ENCODE peak calls at places on chromosomes 1 and 21, in six cellular contexts. M, U, Q, T, P and G are unnamed samples.

GRCh38 chr1:43048601-43049011 is 89.9 kb upstream of the SLC2A1 start:
- DNase-seq in M (no peak), U (no peak), Q (no peak), T (no peak), P (no peak), G (peak; percentile 73)

GRCh38 chr1:231612393-231613089 is 14.0 kb upstream of the DISC1 start:
- DNase-seq in M (no peak), U (no peak), Q (peak; percentile 63), T (no peak), P (peak; percentile 78), G (no peak)

GRCh38 chr1:206921772-206922265 is at the start of gene FCMR:
- DNase-seq in M (peak; percentile 58), U (no peak), Q (no peak), T (peak; percentile 36), P (peak; percentile 80), G (no peak)

GRCh38 chr1:39034114-39034654 is 8.0 kb downstream of the NDUFS5 start:
- DNase-seq in M (no peak), U (no peak), Q (peak; percentile 1), T (no peak), P (no peak), G (no peak)

GRCh38 chr21:46119565-46120271 is 21.8 kb downstream of the COL6A2 start:
- DNase-seq in M (no peak), U (peak; percentile 11), Q (peak; percentile 34), T (no peak), P (no peak), G (peak; percentile 1)

GRCh38 chr1:17216078-17216477 is 11.2 kb downstream of the PADI1 start:
- DNase-seq in M (no peak), U (no peak), Q (no peak), T (no peak), P (no peak), G (no peak)

GRCh38 chr1:22296701-22297591 is 154.0 kb upstream of the WNT4 start:
- DNase-seq in M (no peak), U (no peak), Q (no peak), T (no peak), P (no peak), G (peak; percentile 86)

GRCh38 chr1:62325076-62325475 is 5.8 kb upstream of the KANK4 start:
- DNase-seq in M (no peak), U (no peak), Q (no peak), T (no peak), P (no peak), G (peak; percentile 63)

GRCh38 chr1:175245324-175245723 is 52.7 kb upstream of the KIAA0040 start:
- DNase-seq in M (no peak), U (no peak), Q (no peak), T (no peak), P (no peak), G (no peak)

GRCh38 chr1:182332256-182332655 is 59.3 kb downstream of the GLUL start:
- DNase-seq in M (no peak), U (no peak), Q (no peak), T (no peak), P (no peak), G (no peak)

GRCh38 chr21:32624726-32625125 is 12.5 kb upstream of the CFAP298 start:
- DNase-seq in M (no peak), U (no peak), Q (no peak), T (no peak), P (no peak), G (peak; percentile 44)

GRCh38 chr1:99180343-99180808 is 83.9 kb upstream of the PLPPR4 start:
- DNase-seq in M (peak; percentile 71), U (peak; percentile 41), Q (no peak), T (peak; percentile 80), P (peak; percentile 72), G (peak; percentile 92)

GRCh38 chr1:215104283-215104682 is 21.7 kb downstream of the KCNK2 start:
- DNase-seq in M (no peak), U (no peak), Q (no peak), T (no peak), P (no peak), G (no peak)

GRCh38 chr1:4089421-4090175 is 189.5 kb upstream of the C1orf174 start:
- DNase-seq in M (no peak), U (no peak), Q (no peak), T (no peak), P (no peak), G (no peak)

GRCh38 chr1:156499194-156499702 is 1.3 kb downstream of the MEF2D start:
- DNase-seq in M (no peak), U (no peak), Q (no peak), T (no peak), P (peak; percentile 12), G (no peak)

GRCh38 chr1:194598098-194598497 is 1411.7 kb upstream of the B3GALT2 start:
- DNase-seq in M (no peak), U (no peak), Q (no peak), T (no peak), P (no peak), G (no peak)

GRCh38 chr21:42518216-42518615 is 4.6 kb downstream of the SLC37A1 start:
- DNase-seq in M (no peak), U (no peak), Q (no peak), T (no peak), P (no peak), G (peak; percentile 25)

GRCh38 chr1:151825811-151826660 is 5.6 kb downstream of the RORC start:
- DNase-seq in M (no peak), U (no peak), Q (no peak), T (no peak), P (peak; percentile 20), G (no peak)

GRCh38 chr21:15604424-15604823 is 125.4 kb upstream of the USP25 start:
- DNase-seq in M (peak; percentile 55), U (no peak), Q (no peak), T (no peak), P (no peak), G (peak; percentile 29)

GRCh38 chr1:201888282-201889033 is at the start of gene SHISA4:
- DNase-seq in M (peak; percentile 83), U (peak; percentile 83), Q (peak; percentile 88), T (peak; percentile 88), P (no peak), G (peak; percentile 32)

DNA sequence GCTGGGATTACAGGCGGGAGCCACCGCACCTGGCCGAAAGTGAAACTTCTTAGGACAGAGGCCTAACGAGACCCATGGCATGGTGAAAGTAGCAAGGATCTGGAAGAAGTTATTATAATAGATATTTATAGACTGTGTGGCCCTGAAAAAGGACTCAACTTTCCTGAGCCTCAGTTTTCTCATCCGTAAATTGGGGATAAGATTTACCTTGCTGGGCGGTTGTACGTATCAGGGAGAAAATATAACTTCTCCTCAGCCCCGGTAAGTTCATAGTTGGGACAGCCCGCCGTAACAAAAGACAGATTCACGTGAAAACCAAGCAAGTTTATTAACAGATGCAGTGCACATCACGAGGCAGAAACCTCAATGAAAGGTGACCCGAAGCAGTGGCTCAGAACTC is 5.5 kb upstream of the PIK3CD start:
- DNase-seq in M (no peak), U (no peak), Q (no peak), T (no peak), P (no peak), G (no peak)
- H3K4me1 ChIP-seq in M (peaks cover 2% of the 10 kb centered on the region), U (peaks cover under 1% of the 10 kb centered on the region), Q (peaks cover 7% of the 10 kb centered on the region), T (peaks cover under 1% of the 10 kb centered on the region), P (peaks cover 3% of the 10 kb centered on the region), G (peaks cover 4% of the 10 kb centered on the region)

GRCh38 chr1:6426321-6426971 is 1.9 kb downstream of the ESPN start:
- DNase-seq in M (no peak), U (no peak), Q (no peak), T (no peak), P (no peak), G (no peak)

GRCh38 chr1:6423321-6423999 is 1.1 kb upstream of the ESPN start:
- DNase-seq in M (peak; percentile 65), U (no peak), Q (peak; percentile 79), T (no peak), P (peak; percentile 54), G (peak; percentile 53)

GRCh38 chr1:6425671-6426070 is 1.1 kb downstream of the ESPN start:
- DNase-seq in M (no peak), U (no peak), Q (no peak), T (no peak), P (no peak), G (no peak)

GRCh38 chr1:6424000-6424565 is 493 bp upstream of the ESPN start:
- DNase-seq in M (no peak), U (no peak), Q (no peak), T (no peak), P (no peak), G (no peak)

GRCh38 chr1:6424619-6425593 is at the start of gene ESPN:
- DNase-seq in M (no peak), U (no peak), Q (no peak), T (no peak), P (no peak), G (no peak)
- H3K4me1 ChIP-seq in M (peaks cover 21% of the 10 kb centered on the region), U (peaks cover 47% of the 10 kb centered on the region), Q (peaks cover 34% of the 10 kb centered on the region), T (peaks cover 35% of the 10 kb centered on the region), P (no peaks in the 10 kb centered on the region), G (no peaks in the 10 kb centered on the region)

GRCh38 chr1:18937539-18937938 is 18.9 kb downstream of the IFFO2 start:
- DNase-seq in M (no peak), U (no peak), Q (no peak), T (no peak), P (no peak), G (no peak)

GRCh38 chr1:18939398-18940302 is 16.8 kb downstream of the IFFO2 start:
- DNase-seq in M (no peak), U (no peak), Q (no peak), T (no peak), P (no peak), G (no peak)

GRCh38 chr1:18938707-18939070 is 17.8 kb downstream of the IFFO2 start:
- DNase-seq in M (no peak), U (no peak), Q (no peak), T (no peak), P (no peak), G (peak; percentile 81)

GRCh38 chr1:18936814-18937481 is 19.5 kb downstream of the IFFO2 start:
- DNase-seq in M (no peak), U (no peak), Q (no peak), T (no peak), P (no peak), G (no peak)

GRCh38 chr1:18938008-18938706 is 18.3 kb downstream of the IFFO2 start:
- DNase-seq in M (no peak), U (no peak), Q (no peak), T (no peak), P (no peak), G (peak; percentile 70)
- H3K4me1 ChIP-seq in M (peaks cover 37% of the 10 kb centered on the region), U (peaks cover 51% of the 10 kb centered on the region), Q (peaks cover 64% of the 10 kb centered on the region), T (peaks cover 77% of the 10 kb centered on the region), P (no peaks in the 10 kb centered on the region), G (peaks cover 43% of the 10 kb centered on the region)

DNA sequence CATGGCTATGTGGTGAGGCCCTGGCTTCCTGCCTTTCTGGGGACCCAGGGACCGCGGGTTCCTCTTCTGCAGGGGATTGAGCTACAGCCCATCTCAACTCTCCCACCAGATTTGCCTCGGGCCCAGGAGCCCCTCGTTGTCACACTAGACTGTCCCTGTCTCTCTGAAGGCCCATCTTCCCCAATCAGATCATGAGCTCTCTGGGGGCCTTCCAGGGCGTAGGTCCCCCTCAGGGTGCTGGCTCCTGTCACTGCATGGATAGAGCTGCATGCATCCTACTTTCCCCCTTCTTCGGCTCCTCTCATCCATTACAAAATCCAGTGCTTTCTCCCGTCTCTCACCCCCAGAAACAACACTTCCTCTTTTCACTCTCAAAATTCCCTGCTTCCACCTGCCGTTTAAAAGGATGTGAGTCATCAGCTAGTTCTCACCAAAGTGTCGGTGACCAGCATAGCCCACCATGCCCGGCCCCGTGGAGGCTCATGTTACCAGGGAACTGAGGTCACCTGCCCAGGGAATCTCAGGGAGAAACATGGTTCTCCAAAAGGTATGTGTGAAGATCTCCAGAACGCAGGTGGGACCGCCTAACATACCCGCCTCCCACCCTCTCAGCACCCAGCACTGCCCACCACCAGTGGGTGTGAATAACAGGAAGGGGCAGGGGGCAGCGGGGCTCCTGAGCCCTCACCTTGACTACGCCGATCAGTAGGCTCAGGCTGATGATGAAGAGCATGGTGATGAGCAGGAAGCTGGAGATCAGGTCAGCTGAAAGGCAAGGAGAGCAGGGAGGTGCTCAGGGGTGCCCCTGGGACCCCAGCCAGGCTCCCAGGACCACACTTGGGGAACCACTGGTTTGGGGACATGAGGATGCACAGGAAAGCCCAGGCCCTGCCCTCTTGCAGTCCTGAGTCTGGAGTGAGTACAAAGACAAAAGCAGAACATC is 16.4 kb downstream of the LAPTM5 start:
- DNase-seq in M (no peak), U (no peak), Q (peak; percentile 34), T (no peak), P (no peak), G (peak; percentile 75)
- H3K4me1 ChIP-seq in M (peaks cover 6% of the 10 kb centered on the region), U (no peaks in the 10 kb centered on the region), Q (peaks cover 43% of the 10 kb centered on the region), T (no peaks in the 10 kb centered on the region), P (peaks cover 69% of the 10 kb centered on the region), G (peaks cover 26% of the 10 kb centered on the region)